ENCODE peak calls at places on chromosomes 6 and 20, in six cellular contexts. X, B, C, S, D and W are unnamed samples. For H3K4me1 and H3K27me3, the result is how much of the 10 kb centered on the place peaks cover.

GRCh38 chr6:143110996-143111395 is 50.3 kb downstream of the AIG1 start:
- DNase-seq in X (no peak), B (no peak), C (no peak), S (no peak), D (no peak), W (no peak)

GRCh38 chr6:5146396-5146795 is 61.3 kb downstream of the PPP1R3G start:
- DNase-seq in X (no peak), B (no peak), C (no peak), S (no peak), D (no peak), W (no peak)

GRCh38 chr20:53859684-53860083 is 210.7 kb downstream of the BCAS1 start:
- DNase-seq in X (no peak), B (peak), C (no peak), S (peak), D (no peak), W (no peak)

GRCh38 chr6:57173056-57173885 is 1.1 kb downstream of the BAG2 start:
- DNase-seq in X (no peak), B (peak), C (no peak), S (peak), D (no peak), W (no peak)

GRCh38 chr6:38640216-38640909 is 634 bp upstream of the BTBD9 start:
- DNase-seq in X (no peak), B (peak), C (no peak), S (peak), D (no peak), W (peak)

GRCh38 chr20:45918182-45918737 is 6.3 kb upstream of the PLTP start:
- DNase-seq in X (no peak), B (no peak), C (no peak), S (no peak), D (no peak), W (no peak)

GRCh38 chr6:30885999-30886896 is 1.9 kb downstream of the DDR1 start:
- DNase-seq in X (peak), B (peak), C (peak), S (peak), D (peak), W (no peak)

GRCh38 chr6:111805511-111806181 is 67.6 kb downstream of the FYN start:
- DNase-seq in X (no peak), B (no peak), C (no peak), S (no peak), D (no peak), W (no peak)

GRCh38 chr6:41976794-41977484 is 35.3 kb upstream of the CCND3 start:
- DNase-seq in X (no peak), B (no peak), C (no peak), S (no peak), D (no peak), W (no peak)

DNA sequence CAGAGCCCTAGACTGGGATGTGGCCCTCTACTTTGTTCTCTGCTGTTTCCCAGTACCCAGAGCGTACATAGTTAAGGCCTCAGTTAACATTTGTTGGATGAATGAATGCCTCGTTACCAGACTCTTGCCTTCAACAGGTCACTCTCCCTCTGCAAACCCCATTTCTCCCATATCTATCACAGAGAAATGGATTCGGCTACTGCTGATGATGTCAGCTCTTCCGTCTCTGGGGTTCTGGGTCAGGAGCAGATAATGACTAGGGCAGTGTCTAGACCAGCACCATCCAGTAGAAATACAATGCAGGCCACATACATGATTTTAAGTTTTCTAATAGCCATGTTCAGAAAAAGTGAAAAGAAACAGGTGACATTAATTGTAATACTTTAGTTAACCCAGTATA is 47.9 kb downstream of the TOX2 start:
- DNase-seq in X (no peak), B (no peak), C (no peak), S (no peak), D (no peak), W (no peak)
- H3K4me1 ChIP-seq in X (under half), B (under half), C (under half), S (under half), D (under half), W (under half)

GRCh38 chr20:1803216-1804128 is 91.7 kb upstream of the SIRPA start:
- DNase-seq in X (peak), B (peak), C (peak), S (peak), D (peak), W (no peak)
- TF ChIP-seq POLR2A in X (no peak), B (peak), C (peak), S (no peak), D (no peak), W (no peak)

GRCh38 chr20:46991850-46992639 is 97.4 kb downstream of the EYA2 start:
- DNase-seq in X (no peak), B (no peak), C (no peak), S (no peak), D (no peak), W (no peak)
- H3K27me3 ChIP-seq in X (under half), B (under half), C (under half), S (under half), D (under half), W (under half)

GRCh38 chr6:109117346-109118035 is 22.2 kb downstream of the CEP57L1 start:
- DNase-seq in X (no peak), B (no peak), C (no peak), S (no peak), D (no peak), W (no peak)

GRCh38 chr6:109118337-109118736 is 23.0 kb downstream of the CEP57L1 start:
- DNase-seq in X (no peak), B (no peak), C (no peak), S (no peak), D (no peak), W (no peak)

GRCh38 chr6:109124219-109124618 is 28.9 kb downstream of the CEP57L1 start:
- DNase-seq in X (no peak), B (no peak), C (no peak), S (no peak), D (no peak), W (no peak)

GRCh38 chr6:109121411-109121810 is 26.1 kb downstream of the CEP57L1 start:
- DNase-seq in X (no peak), B (no peak), C (no peak), S (no peak), D (no peak), W (no peak)

GRCh38 chr6:109118955-109119354 is 23.6 kb downstream of the CEP57L1 start:
- DNase-seq in X (no peak), B (no peak), C (no peak), S (no peak), D (no peak), W (no peak)
- H3K4me1 ChIP-seq in X (under half), B (under half), C (under half), S (under half), D (under half), W (under half)

DNA sequence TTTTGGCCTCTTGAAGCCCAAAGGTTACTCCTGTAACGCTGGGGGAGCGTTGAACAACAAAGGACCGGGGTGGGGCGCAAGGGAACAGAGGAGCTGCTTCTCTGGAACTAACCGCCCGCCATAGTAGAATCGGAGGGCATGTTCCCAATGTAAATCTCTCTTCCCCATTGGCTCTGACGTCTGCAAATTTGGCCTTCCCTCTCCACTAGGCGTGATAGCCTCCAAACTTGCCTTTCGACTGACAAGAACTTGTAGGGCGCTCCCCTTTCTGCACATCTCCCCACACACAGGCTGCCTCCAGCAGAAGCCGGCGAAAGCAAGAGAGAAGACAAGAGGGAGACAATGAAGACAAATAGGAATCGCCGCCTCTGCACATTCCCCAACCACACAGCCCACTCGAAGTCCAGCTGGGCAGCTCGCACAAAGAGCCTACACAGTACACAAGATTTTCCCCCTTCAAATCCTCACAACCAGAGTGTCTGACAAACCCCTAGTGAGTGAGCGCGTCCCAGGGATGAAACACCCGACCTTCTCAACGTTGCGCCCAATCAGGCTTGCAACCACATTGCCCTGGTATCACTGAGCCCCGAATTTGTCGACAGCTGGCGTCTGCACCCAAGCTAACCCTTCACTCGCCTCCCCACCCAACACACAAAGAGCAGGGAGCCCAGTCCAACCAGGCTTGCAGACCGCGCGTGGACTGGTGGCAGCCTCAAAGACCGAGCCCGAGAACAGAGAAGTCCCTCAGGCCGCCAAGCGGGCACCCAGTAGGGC is 1.5 kb upstream of the COL12A1 start:
- DNase-seq in X (no peak), B (no peak), C (no peak), S (no peak), D (no peak), W (no peak)
- TF ChIP-seq POLR2A in X (no peak), B (no peak), C (no peak), S (no peak), D (no peak), W (no peak)

GRCh38 chr6:27672113-27672799 is 199.4 kb upstream of the ZNF184 start:
- DNase-seq in X (no peak), B (no peak), C (no peak), S (no peak), D (no peak), W (no peak)

GRCh38 chr6:27667651-27668441 is 194.9 kb upstream of the ZNF184 start:
- DNase-seq in X (no peak), B (no peak), C (no peak), S (no peak), D (no peak), W (no peak)

GRCh38 chr6:27669278-27669797 is 196.4 kb upstream of the ZNF184 start:
- DNase-seq in X (no peak), B (no peak), C (no peak), S (no peak), D (no peak), W (no peak)

GRCh38 chr6:27668442-27669275 is 195.8 kb upstream of the ZNF184 start:
- DNase-seq in X (no peak), B (no peak), C (no peak), S (no peak), D (no peak), W (no peak)

GRCh38 chr6:27669798-27670301 is 196.9 kb upstream of the ZNF184 start:
- DNase-seq in X (no peak), B (no peak), C (no peak), S (no peak), D (no peak), W (no peak)
- H3K27me3 ChIP-seq in X (half or more), B (half or more), C (under half), S (half or more), D (under half), W (half or more)

DNA sequence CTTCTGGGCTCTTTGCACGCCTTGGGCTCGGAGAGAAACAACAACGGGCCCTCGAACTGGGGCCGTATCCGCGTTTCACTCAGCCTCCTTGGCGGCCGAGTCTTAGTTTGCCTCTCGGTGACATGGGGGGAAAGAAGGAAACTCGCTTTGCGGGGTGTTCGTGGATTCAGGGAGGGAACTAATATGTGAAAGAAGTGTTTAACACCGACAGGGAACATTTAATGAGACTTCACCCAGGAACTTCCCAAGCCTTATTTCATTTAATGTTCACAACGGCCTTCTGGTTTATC is 858 bp downstream of the RALY start:
- DNase-seq in X (no peak), B (no peak), C (no peak), S (no peak), D (no peak), W (no peak)
- H3K4me1 ChIP-seq in X (under half), B (under half), C (under half), S (under half), D (under half), W (half or more)

GRCh38 chr6:118935331-118935668 is 341 bp upstream of the MCM9 start:
- DNase-seq in X (no peak), B (no peak), C (no peak), S (no peak), D (no peak), W (no peak)

GRCh38 chr6:118933855-118934460 is 1.0 kb downstream of the MCM9 start:
- DNase-seq in X (no peak), B (no peak), C (no peak), S (no peak), D (no peak), W (no peak)

GRCh38 chr6:118932421-118932820 is 2.5 kb downstream of the MCM9 start:
- DNase-seq in X (no peak), B (no peak), C (no peak), S (no peak), D (no peak), W (no peak)

GRCh38 chr6:118936304-118936703 is 1.3 kb upstream of the MCM9 start:
- DNase-seq in X (no peak), B (no peak), C (no peak), S (no peak), D (no peak), W (no peak)

GRCh38 chr6:118934461-118935330 is at the start of gene MCM9:
- DNase-seq in X (peak), B (peak), C (peak), S (peak), D (peak), W (peak)
- TF ChIP-seq POLR2A in X (no peak), B (peak), C (peak), S (no peak), D (peak), W (no peak)